ENCODE peak calls at places on chromosome 5, in seven cellular contexts. B, E, L, G, S, C and A are unnamed samples.

GRCh38 chr5:16666861-16667481 is 50.2 kb upstream of the RETREG1 start:
- DNase-seq in B (peak), E (no peak), L (peak), G (peak), S (no peak), C (peak), A (no peak)

GRCh38 chr5:17058438-17058837 is 122.3 kb upstream of the MYO10 start:
- DNase-seq in B (no peak), E (no peak), L (no peak), G (no peak), S (no peak), C (no peak), A (no peak)

GRCh38 chr5:133552925-133553525 is 59.3 kb downstream of the FSTL4 start:
- DNase-seq in B (peak), E (peak), L (peak), G (peak), S (no peak), C (peak), A (peak)

GRCh38 chr5:154092356-154092755 is 53.6 kb downstream of the MFAP3 start:
- DNase-seq in B (no peak), E (no peak), L (peak), G (peak), S (no peak), C (no peak), A (peak)

GRCh38 chr5:74660863-74661262 is 20.3 kb upstream of the ENC1 start:
- DNase-seq in B (no peak), E (no peak), L (no peak), G (no peak), S (no peak), C (no peak), A (no peak)

GRCh38 chr5:126732716-126733115 is 44.2 kb upstream of the LMNB1 start:
- DNase-seq in B (peak), E (no peak), L (no peak), G (no peak), S (no peak), C (no peak), A (no peak)

GRCh38 chr5:155886311-155887031 is 440.5 kb upstream of the SGCD start:
- DNase-seq in B (no peak), E (no peak), L (no peak), G (no peak), S (no peak), C (no peak), A (no peak)

GRCh38 chr5:125499969-125500368 is 753.5 kb upstream of the ZNF608 start:
- DNase-seq in B (no peak), E (no peak), L (no peak), G (no peak), S (no peak), C (no peak), A (no peak)

GRCh38 chr5:1801061-1801953 is at the start of gene NDUFS6:
- DNase-seq in B (peak), E (peak), L (peak), G (peak), S (no peak), C (peak), A (peak)

GRCh38 chr5:141559481-141559880 is 59.3 kb downstream of the DIAPH1 start:
- DNase-seq in B (no peak), E (no peak), L (peak), G (no peak), S (no peak), C (no peak), A (no peak)

GRCh38 chr5:139897342-139897741 is 101.7 kb downstream of the PSD2 start:
- DNase-seq in B (peak), E (no peak), L (no peak), G (no peak), S (no peak), C (no peak), A (no peak)

GRCh38 chr5:68554566-68555279 is 339.2 kb downstream of the PIK3R1 start:
- DNase-seq in B (peak), E (no peak), L (peak), G (peak), S (no peak), C (no peak), A (no peak)

GRCh38 chr5:157546456-157547100 is 29.0 kb downstream of the ADAM19 start:
- DNase-seq in B (no peak), E (no peak), L (peak), G (no peak), S (no peak), C (no peak), A (no peak)

GRCh38 chr5:142000709-142001484 is 11.9 kb downstream of the GNPDA1 start:
- DNase-seq in B (peak), E (no peak), L (peak), G (no peak), S (peak), C (no peak), A (peak)

GRCh38 chr5:169954786-169955185 is 25.5 kb downstream of the INSYN2B start:
- DNase-seq in B (no peak), E (no peak), L (no peak), G (no peak), S (no peak), C (no peak), A (no peak)

GRCh38 chr5:36870399-36871040 is 6.0 kb upstream of the NIPBL start:
- DNase-seq in B (no peak), E (no peak), L (peak), G (peak), S (peak), C (no peak), A (peak)

GRCh38 chr5:28766565-28767158 is 1728.3 kb upstream of the CDH9 start:
- DNase-seq in B (peak), E (no peak), L (peak), G (peak), S (no peak), C (no peak), A (peak)

GRCh38 chr5:90878549-90879196 is 320.1 kb downstream of the ADGRV1 start:
- DNase-seq in B (no peak), E (no peak), L (peak), G (no peak), S (no peak), C (no peak), A (no peak)

GRCh38 chr5:71482132-71482531 is 26.7 kb downstream of the BDP1 start:
- DNase-seq in B (no peak), E (no peak), L (peak), G (no peak), S (no peak), C (no peak), A (no peak)

GRCh38 chr5:59673438-59674058 is 220.0 kb downstream of the PDE4D start:
- DNase-seq in B (no peak), E (no peak), L (peak), G (peak), S (peak), C (no peak), A (peak)